ENCODE peak calls at places on chromosomes 6 and 20, in ten cellular contexts. One of them, this sample, is unnamed.

GRCh38 chr20:199996-200395 is 10.5 kb upstream of the DEFB128 start:
- DNase-seq in T-helper 2 cell treated with Interferon-gamma antibody and Interleukin-4, amounts not matched to agents 5 μg/mL and 100 μg/mL, for 36 hours: no peak
- DNase-seq in activated CD4-positive, alpha-beta T cell treated with anti-CD3 and anti-CD28 coated beads for 1 hour: no peak
- DNase-seq in SW480: no peak
- DNase-seq in NCI-H2029: no peak
- DNase-seq in globus pallidus: no peak
- DNase-seq in mucosa of gallbladder: no peak
- DNase-seq in hepatic stellate cell: no peak
- DNase-seq in stimulated activated CD8-positive, alpha-beta memory T cell treated with anti-CD3 and anti-CD28 coated beads, Interleukin-15, amount 100 ng/mL, for 4 hours: no peak
- DNase-seq in dorsolateral prefrontal cortex: no peak
- DNase-seq in this sample: no peak

GRCh38 chr20:63972312-63973159 is 2.8 kb upstream of the ZNF512B start:
- DNase-seq in T-helper 2 cell treated with Interferon-gamma antibody and Interleukin-4, amounts not matched to agents 5 μg/mL and 100 μg/mL, for 36 hours: no peak
- DNase-seq in activated CD4-positive, alpha-beta T cell treated with anti-CD3 and anti-CD28 coated beads for 1 hour: peak; percentile 6
- DNase-seq in SW480: no peak
- DNase-seq in NCI-H2029: no peak
- DNase-seq in globus pallidus: no peak
- DNase-seq in mucosa of gallbladder: no peak
- DNase-seq in hepatic stellate cell: no peak
- DNase-seq in stimulated activated CD8-positive, alpha-beta memory T cell treated with anti-CD3 and anti-CD28 coated beads, Interleukin-15, amount 100 ng/mL, for 4 hours: no peak
- DNase-seq in dorsolateral prefrontal cortex: no peak
- DNase-seq in this sample: peak; percentile 12

GRCh38 chr20:62362590-62362940 is 4.5 kb downstream of the LAMA5 start:
- DNase-seq in T-helper 2 cell treated with Interferon-gamma antibody and Interleukin-4, amounts not matched to agents 5 μg/mL and 100 μg/mL, for 36 hours: no peak
- DNase-seq in activated CD4-positive, alpha-beta T cell treated with anti-CD3 and anti-CD28 coated beads for 1 hour: no peak
- DNase-seq in SW480: no peak
- DNase-seq in NCI-H2029: no peak
- DNase-seq in globus pallidus: no peak
- DNase-seq in mucosa of gallbladder: no peak
- DNase-seq in hepatic stellate cell: no peak
- DNase-seq in stimulated activated CD8-positive, alpha-beta memory T cell treated with anti-CD3 and anti-CD28 coated beads, Interleukin-15, amount 100 ng/mL, for 4 hours: no peak
- DNase-seq in dorsolateral prefrontal cortex: no peak
- DNase-seq in this sample: no peak

GRCh38 chr6:144476286-144476685 is 191.2 kb downstream of the UTRN start:
- DNase-seq in T-helper 2 cell treated with Interferon-gamma antibody and Interleukin-4, amounts not matched to agents 5 μg/mL and 100 μg/mL, for 36 hours: no peak
- DNase-seq in activated CD4-positive, alpha-beta T cell treated with anti-CD3 and anti-CD28 coated beads for 1 hour: no peak
- DNase-seq in SW480: no peak
- DNase-seq in NCI-H2029: no peak
- DNase-seq in globus pallidus: no peak
- DNase-seq in mucosa of gallbladder: no peak
- DNase-seq in hepatic stellate cell: no peak
- DNase-seq in stimulated activated CD8-positive, alpha-beta memory T cell treated with anti-CD3 and anti-CD28 coated beads, Interleukin-15, amount 100 ng/mL, for 4 hours: no peak
- DNase-seq in dorsolateral prefrontal cortex: no peak
- DNase-seq in this sample: no peak

GRCh38 chr6:63598001-63598250 is 25.6 kb downstream of the LOC128125822 start:
- DNase-seq in T-helper 2 cell treated with Interferon-gamma antibody and Interleukin-4, amounts not matched to agents 5 μg/mL and 100 μg/mL, for 36 hours: no peak
- DNase-seq in activated CD4-positive, alpha-beta T cell treated with anti-CD3 and anti-CD28 coated beads for 1 hour: no peak
- DNase-seq in SW480: no peak
- DNase-seq in NCI-H2029: no peak
- DNase-seq in globus pallidus: no peak
- DNase-seq in mucosa of gallbladder: no peak
- DNase-seq in hepatic stellate cell: no peak
- DNase-seq in stimulated activated CD8-positive, alpha-beta memory T cell treated with anti-CD3 and anti-CD28 coated beads, Interleukin-15, amount 100 ng/mL, for 4 hours: no peak
- DNase-seq in dorsolateral prefrontal cortex: no peak
- DNase-seq in this sample: no peak

GRCh38 chr6:3117912-3118352 is 579 bp upstream of the BPHL start:
- DNase-seq in T-helper 2 cell treated with Interferon-gamma antibody and Interleukin-4, amounts not matched to agents 5 μg/mL and 100 μg/mL, for 36 hours: no peak
- DNase-seq in activated CD4-positive, alpha-beta T cell treated with anti-CD3 and anti-CD28 coated beads for 1 hour: no peak
- DNase-seq in SW480: no peak
- DNase-seq in NCI-H2029: no peak
- DNase-seq in globus pallidus: no peak
- DNase-seq in mucosa of gallbladder: no peak
- DNase-seq in hepatic stellate cell: no peak
- DNase-seq in stimulated activated CD8-positive, alpha-beta memory T cell treated with anti-CD3 and anti-CD28 coated beads, Interleukin-15, amount 100 ng/mL, for 4 hours: no peak
- DNase-seq in dorsolateral prefrontal cortex: no peak
- DNase-seq in this sample: no peak

GRCh38 chr20:33110147-33110825 is 30.8 kb downstream of the BPIFB4 start:
- DNase-seq in T-helper 2 cell treated with Interferon-gamma antibody and Interleukin-4, amounts not matched to agents 5 μg/mL and 100 μg/mL, for 36 hours: no peak
- DNase-seq in activated CD4-positive, alpha-beta T cell treated with anti-CD3 and anti-CD28 coated beads for 1 hour: no peak
- DNase-seq in SW480: no peak
- DNase-seq in NCI-H2029: no peak
- DNase-seq in globus pallidus: no peak
- DNase-seq in mucosa of gallbladder: no peak
- DNase-seq in hepatic stellate cell: no peak
- DNase-seq in stimulated activated CD8-positive, alpha-beta memory T cell treated with anti-CD3 and anti-CD28 coated beads, Interleukin-15, amount 100 ng/mL, for 4 hours: no peak
- DNase-seq in dorsolateral prefrontal cortex: no peak
- DNase-seq in this sample: no peak

GRCh38 chr6:53066059-53066406 is 829 bp downstream of the FBXO9 start:
- DNase-seq in T-helper 2 cell treated with Interferon-gamma antibody and Interleukin-4, amounts not matched to agents 5 μg/mL and 100 μg/mL, for 36 hours: peak; percentile 36
- DNase-seq in activated CD4-positive, alpha-beta T cell treated with anti-CD3 and anti-CD28 coated beads for 1 hour: peak; percentile 10
- DNase-seq in SW480: peak; percentile 27
- DNase-seq in NCI-H2029: peak; percentile 12
- DNase-seq in globus pallidus: peak; percentile 42
- DNase-seq in mucosa of gallbladder: peak; percentile 22
- DNase-seq in hepatic stellate cell: peak; percentile 47
- DNase-seq in stimulated activated CD8-positive, alpha-beta memory T cell treated with anti-CD3 and anti-CD28 coated beads, Interleukin-15, amount 100 ng/mL, for 4 hours: no peak
- DNase-seq in dorsolateral prefrontal cortex: peak; percentile 39
- DNase-seq in this sample: peak; percentile 26

GRCh38 chr6:144582939-144583613 is 297.9 kb downstream of the UTRN start:
- DNase-seq in T-helper 2 cell treated with Interferon-gamma antibody and Interleukin-4, amounts not matched to agents 5 μg/mL and 100 μg/mL, for 36 hours: peak; percentile 74
- DNase-seq in activated CD4-positive, alpha-beta T cell treated with anti-CD3 and anti-CD28 coated beads for 1 hour: no peak
- DNase-seq in SW480: no peak
- DNase-seq in NCI-H2029: no peak
- DNase-seq in globus pallidus: peak; percentile 22
- DNase-seq in mucosa of gallbladder: peak; percentile 19
- DNase-seq in hepatic stellate cell: no peak
- DNase-seq in stimulated activated CD8-positive, alpha-beta memory T cell treated with anti-CD3 and anti-CD28 coated beads, Interleukin-15, amount 100 ng/mL, for 4 hours: peak; percentile 3
- DNase-seq in dorsolateral prefrontal cortex: peak; percentile 43
- DNase-seq in this sample: peak; percentile 29

GRCh38 chr6:73017473-73017872 is 207.8 kb downstream of the KHDC1L start:
- DNase-seq in T-helper 2 cell treated with Interferon-gamma antibody and Interleukin-4, amounts not matched to agents 5 μg/mL and 100 μg/mL, for 36 hours: no peak
- DNase-seq in activated CD4-positive, alpha-beta T cell treated with anti-CD3 and anti-CD28 coated beads for 1 hour: no peak
- DNase-seq in SW480: no peak
- DNase-seq in NCI-H2029: no peak
- DNase-seq in globus pallidus: no peak
- DNase-seq in mucosa of gallbladder: no peak
- DNase-seq in hepatic stellate cell: no peak
- DNase-seq in stimulated activated CD8-positive, alpha-beta memory T cell treated with anti-CD3 and anti-CD28 coated beads, Interleukin-15, amount 100 ng/mL, for 4 hours: no peak
- DNase-seq in dorsolateral prefrontal cortex: no peak
- DNase-seq in this sample: no peak

GRCh38 chr20:58710481-58711265 is 18.1 kb downstream of the NPEPL1 start:
- DNase-seq in T-helper 2 cell treated with Interferon-gamma antibody and Interleukin-4, amounts not matched to agents 5 μg/mL and 100 μg/mL, for 36 hours: no peak
- DNase-seq in activated CD4-positive, alpha-beta T cell treated with anti-CD3 and anti-CD28 coated beads for 1 hour: no peak
- DNase-seq in SW480: no peak
- DNase-seq in NCI-H2029: no peak
- DNase-seq in globus pallidus: no peak
- DNase-seq in mucosa of gallbladder: peak; percentile 8
- DNase-seq in hepatic stellate cell: no peak
- DNase-seq in stimulated activated CD8-positive, alpha-beta memory T cell treated with anti-CD3 and anti-CD28 coated beads, Interleukin-15, amount 100 ng/mL, for 4 hours: no peak
- DNase-seq in dorsolateral prefrontal cortex: peak; percentile 27
- DNase-seq in this sample: no peak

GRCh38 chr20:62360854-62361798 is 6.0 kb downstream of the LAMA5 start:
- DNase-seq in T-helper 2 cell treated with Interferon-gamma antibody and Interleukin-4, amounts not matched to agents 5 μg/mL and 100 μg/mL, for 36 hours: no peak
- DNase-seq in activated CD4-positive, alpha-beta T cell treated with anti-CD3 and anti-CD28 coated beads for 1 hour: no peak
- DNase-seq in SW480: peak; percentile 74
- DNase-seq in NCI-H2029: no peak
- DNase-seq in globus pallidus: no peak
- DNase-seq in mucosa of gallbladder: no peak
- DNase-seq in hepatic stellate cell: no peak
- DNase-seq in stimulated activated CD8-positive, alpha-beta memory T cell treated with anti-CD3 and anti-CD28 coated beads, Interleukin-15, amount 100 ng/mL, for 4 hours: no peak
- DNase-seq in dorsolateral prefrontal cortex: no peak
- DNase-seq in this sample: no peak

GRCh38 chr20:51454250-51454865 is 88.2 kb downstream of the NFATC2 start:
- DNase-seq in T-helper 2 cell treated with Interferon-gamma antibody and Interleukin-4, amounts not matched to agents 5 μg/mL and 100 μg/mL, for 36 hours: no peak
- DNase-seq in activated CD4-positive, alpha-beta T cell treated with anti-CD3 and anti-CD28 coated beads for 1 hour: no peak
- DNase-seq in SW480: no peak
- DNase-seq in NCI-H2029: no peak
- DNase-seq in globus pallidus: no peak
- DNase-seq in mucosa of gallbladder: no peak
- DNase-seq in hepatic stellate cell: no peak
- DNase-seq in stimulated activated CD8-positive, alpha-beta memory T cell treated with anti-CD3 and anti-CD28 coated beads, Interleukin-15, amount 100 ng/mL, for 4 hours: no peak
- DNase-seq in dorsolateral prefrontal cortex: no peak
- DNase-seq in this sample: no peak

GRCh38 chr6:143205170-143205879 is 144.6 kb downstream of the AIG1 start:
- DNase-seq in T-helper 2 cell treated with Interferon-gamma antibody and Interleukin-4, amounts not matched to agents 5 μg/mL and 100 μg/mL, for 36 hours: no peak
- DNase-seq in activated CD4-positive, alpha-beta T cell treated with anti-CD3 and anti-CD28 coated beads for 1 hour: no peak
- DNase-seq in SW480: no peak
- DNase-seq in NCI-H2029: no peak
- DNase-seq in globus pallidus: no peak
- DNase-seq in mucosa of gallbladder: no peak
- DNase-seq in hepatic stellate cell: no peak
- DNase-seq in stimulated activated CD8-positive, alpha-beta memory T cell treated with anti-CD3 and anti-CD28 coated beads, Interleukin-15, amount 100 ng/mL, for 4 hours: no peak
- DNase-seq in dorsolateral prefrontal cortex: no peak
- DNase-seq in this sample: no peak

GRCh38 chr6:83637953-83638352 is 70.9 kb downstream of the SNAP91 start:
- DNase-seq in T-helper 2 cell treated with Interferon-gamma antibody and Interleukin-4, amounts not matched to agents 5 μg/mL and 100 μg/mL, for 36 hours: no peak
- DNase-seq in activated CD4-positive, alpha-beta T cell treated with anti-CD3 and anti-CD28 coated beads for 1 hour: no peak
- DNase-seq in SW480: no peak
- DNase-seq in NCI-H2029: no peak
- DNase-seq in globus pallidus: no peak
- DNase-seq in mucosa of gallbladder: no peak
- DNase-seq in hepatic stellate cell: no peak
- DNase-seq in stimulated activated CD8-positive, alpha-beta memory T cell treated with anti-CD3 and anti-CD28 coated beads, Interleukin-15, amount 100 ng/mL, for 4 hours: no peak
- DNase-seq in dorsolateral prefrontal cortex: no peak
- DNase-seq in this sample: no peak

GRCh38 chr6:150751296-150751695 is 114.2 kb upstream of the MTHFD1L start:
- DNase-seq in T-helper 2 cell treated with Interferon-gamma antibody and Interleukin-4, amounts not matched to agents 5 μg/mL and 100 μg/mL, for 36 hours: no peak
- DNase-seq in activated CD4-positive, alpha-beta T cell treated with anti-CD3 and anti-CD28 coated beads for 1 hour: no peak
- DNase-seq in SW480: no peak
- DNase-seq in NCI-H2029: no peak
- DNase-seq in globus pallidus: no peak
- DNase-seq in mucosa of gallbladder: no peak
- DNase-seq in hepatic stellate cell: no peak
- DNase-seq in stimulated activated CD8-positive, alpha-beta memory T cell treated with anti-CD3 and anti-CD28 coated beads, Interleukin-15, amount 100 ng/mL, for 4 hours: no peak
- DNase-seq in dorsolateral prefrontal cortex: no peak
- DNase-seq in this sample: no peak

GRCh38 chr6:8277769-8278168 is 157.6 kb downstream of the SLC35B3 start:
- DNase-seq in T-helper 2 cell treated with Interferon-gamma antibody and Interleukin-4, amounts not matched to agents 5 μg/mL and 100 μg/mL, for 36 hours: no peak
- DNase-seq in activated CD4-positive, alpha-beta T cell treated with anti-CD3 and anti-CD28 coated beads for 1 hour: no peak
- DNase-seq in SW480: no peak
- DNase-seq in NCI-H2029: no peak
- DNase-seq in globus pallidus: no peak
- DNase-seq in mucosa of gallbladder: no peak
- DNase-seq in hepatic stellate cell: no peak
- DNase-seq in stimulated activated CD8-positive, alpha-beta memory T cell treated with anti-CD3 and anti-CD28 coated beads, Interleukin-15, amount 100 ng/mL, for 4 hours: no peak
- DNase-seq in dorsolateral prefrontal cortex: no peak
- DNase-seq in this sample: no peak

GRCh38 chr6:144298167-144298671 is 13.1 kb downstream of the UTRN start:
- DNase-seq in T-helper 2 cell treated with Interferon-gamma antibody and Interleukin-4, amounts not matched to agents 5 μg/mL and 100 μg/mL, for 36 hours: no peak
- DNase-seq in activated CD4-positive, alpha-beta T cell treated with anti-CD3 and anti-CD28 coated beads for 1 hour: no peak
- DNase-seq in SW480: no peak
- DNase-seq in NCI-H2029: no peak
- DNase-seq in globus pallidus: no peak
- DNase-seq in mucosa of gallbladder: no peak
- DNase-seq in hepatic stellate cell: no peak
- DNase-seq in stimulated activated CD8-positive, alpha-beta memory T cell treated with anti-CD3 and anti-CD28 coated beads, Interleukin-15, amount 100 ng/mL, for 4 hours: no peak
- DNase-seq in dorsolateral prefrontal cortex: no peak
- DNase-seq in this sample: no peak

GRCh38 chr20:11902264-11902663 is 15.4 kb upstream of the BTBD3 start:
- DNase-seq in T-helper 2 cell treated with Interferon-gamma antibody and Interleukin-4, amounts not matched to agents 5 μg/mL and 100 μg/mL, for 36 hours: no peak
- DNase-seq in activated CD4-positive, alpha-beta T cell treated with anti-CD3 and anti-CD28 coated beads for 1 hour: no peak
- DNase-seq in SW480: peak; percentile 42
- DNase-seq in NCI-H2029: no peak
- DNase-seq in globus pallidus: no peak
- DNase-seq in mucosa of gallbladder: no peak
- DNase-seq in hepatic stellate cell: no peak
- DNase-seq in stimulated activated CD8-positive, alpha-beta memory T cell treated with anti-CD3 and anti-CD28 coated beads, Interleukin-15, amount 100 ng/mL, for 4 hours: no peak
- DNase-seq in dorsolateral prefrontal cortex: no peak
- DNase-seq in this sample: no peak

GRCh38 chr20:62768815-62769287 is 27.4 kb upstream of the MRGBP start:
- DNase-seq in T-helper 2 cell treated with Interferon-gamma antibody and Interleukin-4, amounts not matched to agents 5 μg/mL and 100 μg/mL, for 36 hours: no peak
- DNase-seq in activated CD4-positive, alpha-beta T cell treated with anti-CD3 and anti-CD28 coated beads for 1 hour: no peak
- DNase-seq in SW480: no peak
- DNase-seq in NCI-H2029: no peak
- DNase-seq in globus pallidus: no peak
- DNase-seq in mucosa of gallbladder: peak; percentile 67
- DNase-seq in hepatic stellate cell: peak; percentile 56
- DNase-seq in stimulated activated CD8-positive, alpha-beta memory T cell treated with anti-CD3 and anti-CD28 coated beads, Interleukin-15, amount 100 ng/mL, for 4 hours: no peak
- DNase-seq in dorsolateral prefrontal cortex: no peak
- DNase-seq in this sample: no peak

This sample was measured in activated B cell treated with CpG ODN at 0.5 μM for 24 hours.